ENCODE peak calls at places on chromosome 5, in seven cellular contexts. G, T, N, Z, H, O and P are unnamed samples.
A peak's percentile ranks its signal among the peaks of the same experiment; 100 is the strongest.

GRCh38 chr5:167998148-167998767 is 293.2 kb upstream of the WWC1 start:
- DNase-seq in O (no peak), Z (no peak), T (no peak), G (no peak), H (no peak), N (no peak), P (no peak)

GRCh38 chr5:53161876-53162275 is 52.3 kb upstream of the MOCS2 start:
- DNase-seq in T (peak; percentile 34), G (no peak), O (no peak), H (peak; percentile 28), N (peak; percentile 10), Z (no peak), P (no peak)

GRCh38 chr5:84381501-84382362 is 2.9 kb downstream of the EDIL3 start:
- DNase-seq in T (no peak), H (no peak), N (peak; percentile 25), O (no peak), Z (no peak), G (no peak), P (no peak)

GRCh38 chr5:64183956-64184355 is 18.3 kb downstream of the RNF180 start:
- DNase-seq in O (no peak), Z (no peak), H (no peak), T (no peak), G (no peak), N (no peak), P (no peak)

GRCh38 chr5:395156-395920 is 47.6 kb upstream of the EXOC3 start:
- DNase-seq in H (peak; percentile 76), G (no peak), Z (no peak), O (peak; percentile 28), N (peak; percentile 72), T (no peak), P (peak; percentile 91)

GRCh38 chr5:148840531-148840930 is 14.1 kb downstream of the ADRB2 start:
- DNase-seq in N (no peak), T (no peak), H (no peak), Z (no peak), O (no peak), G (no peak), P (no peak)

GRCh38 chr5:119286516-119287488 is 69.0 kb upstream of the TNFAIP8 start:
- DNase-seq in O (no peak), G (no peak), Z (no peak), N (no peak), T (no peak), H (no peak), P (no peak)

GRCh38 chr5:98292496-98292895 is 481.0 kb upstream of the RGMB start:
- DNase-seq in O (no peak), T (no peak), N (no peak), H (no peak), G (no peak), Z (no peak), P (no peak)

GRCh38 chr5:67013719-67014118 is 182.9 kb downstream of the CD180 start:
- DNase-seq in G (no peak), Z (no peak), T (no peak), H (no peak), N (no peak), O (no peak), P (no peak)

GRCh38 chr5:146188358-146188757 is 5.9 kb upstream of the LARS1 start:
- DNase-seq in G (no peak), N (no peak), O (no peak), Z (no peak), T (no peak), H (no peak), P (no peak)

GRCh38 chr5:69334793-69335268 is 2.2 kb upstream of the CCDC125 start:
- DNase-seq in O (peak; percentile 87), Z (peak; percentile 84), H (peak; percentile 87), T (peak; percentile 19), G (peak; percentile 88), N (peak; percentile 84), P (peak; percentile 38)

GRCh38 chr5:148913985-148914421 is 87.6 kb downstream of the ADRB2 start:
- DNase-seq in N (peak; percentile 78), O (no peak), T (peak; percentile 91), Z (no peak), G (no peak), H (peak; percentile 83), P (no peak)

GRCh38 chr5:81749562-81750307 is 1.2 kb downstream of the SSBP2 start:
- DNase-seq in O (peak; percentile 55), H (no peak), N (peak; percentile 19), T (no peak), G (peak; percentile 51), Z (peak; percentile 46), P (no peak)
- TF ChIP-seq CTCF in O (peak; percentile 20), H (no peak), N (no peak), T (no peak), G (no peak), Z (no peak), P (no peak)

GRCh38 chr5:177370488-177371119 is 12.9 kb downstream of the RGS14 start:
- DNase-seq in H (peak; percentile 96), Z (peak; percentile 76), G (peak; percentile 88), T (no peak), N (peak; percentile 94), O (peak; percentile 99), P (peak; percentile 65)
- TF ChIP-seq CTCF in H (peak; percentile 69), Z (no peak), G (peak; percentile 38), T (peak; percentile 76), N (peak; percentile 55), O (peak; percentile 68), P (peak; percentile 60)

GRCh38 chr5:74889523-74890105 is 23.4 kb upstream of the FAM169A start:
- DNase-seq in Z (no peak), N (no peak), T (no peak), O (no peak), G (no peak), H (no peak), P (no peak)

GRCh38 chr5:74897049-74897448 is 30.9 kb upstream of the FAM169A start:
- DNase-seq in G (no peak), Z (no peak), N (no peak), H (no peak), T (no peak), O (no peak), P (no peak)

GRCh38 chr5:74895906-74896305 is 29.7 kb upstream of the FAM169A start:
- DNase-seq in Z (peak; percentile 80), G (no peak), T (peak; percentile 59), N (peak; percentile 80), O (no peak), H (peak; percentile 85), P (peak; percentile 28)

GRCh38 chr5:74892921-74893320 is 26.7 kb upstream of the FAM169A start:
- DNase-seq in O (no peak), Z (no peak), H (no peak), T (no peak), N (no peak), G (no peak), P (no peak)

DNA sequence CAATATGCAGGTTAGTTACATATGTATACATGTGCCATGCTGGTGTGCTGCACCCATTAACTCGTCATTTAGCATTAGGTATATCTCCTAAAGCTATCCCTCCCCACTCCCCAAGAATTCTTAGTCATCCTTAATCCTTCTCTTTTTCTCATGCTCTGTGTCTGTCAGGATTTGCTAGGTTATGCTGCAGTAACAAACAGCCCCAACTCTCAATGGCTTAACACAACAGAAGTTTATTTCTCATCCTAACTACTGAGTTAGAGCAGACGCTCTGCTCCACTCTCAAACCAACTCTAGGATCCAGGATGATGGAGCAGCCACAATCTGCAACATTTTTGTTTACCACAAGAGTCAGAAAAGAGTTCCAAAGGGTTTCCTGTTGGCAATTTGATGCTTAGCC is 28.2 kb upstream of the FAM169A start:
- DNase-seq in H (no peak), N (no peak), G (no peak), O (no peak), T (no peak), Z (no peak), P (no peak)
- TF ChIP-seq CTCF in H (no peak), N (no peak), G (no peak), O (no peak), T (no peak), Z (no peak), P (no peak)

GRCh38 chr5:127758884-127759283 is 55.7 kb downstream of the CCDC192 start:
- DNase-seq in O (no peak), Z (no peak), N (peak; percentile 49), T (no peak), H (peak; percentile 32), G (no peak), P (no peak)

GRCh38 chr5:127754259-127754658 is 51.1 kb downstream of the CCDC192 start:
- DNase-seq in Z (no peak), O (no peak), H (peak; percentile 54), N (peak; percentile 56), G (no peak), T (peak; percentile 50), P (no peak)

GRCh38 chr5:127754727-127755126 is 51.5 kb downstream of the CCDC192 start:
- DNase-seq in T (no peak), O (no peak), G (no peak), Z (no peak), H (no peak), N (no peak), P (no peak)

GRCh38 chr5:127761869-127762268 is 58.7 kb downstream of the CCDC192 start:
- DNase-seq in H (no peak), T (no peak), N (no peak), Z (no peak), G (no peak), O (no peak), P (no peak)

GRCh38 chr5:127757576-127757975 is 54.4 kb downstream of the CCDC192 start:
- DNase-seq in H (peak; percentile 77), O (no peak), T (no peak), G (peak; percentile 43), Z (peak; percentile 23), N (peak; percentile 87), P (peak; percentile 32)
- TF ChIP-seq CTCF in H (peak; percentile 57), O (peak; percentile 61), T (peak; percentile 29), G (no peak), Z (peak; percentile 54), N (peak; percentile 63), P (peak; percentile 46)

DNA sequence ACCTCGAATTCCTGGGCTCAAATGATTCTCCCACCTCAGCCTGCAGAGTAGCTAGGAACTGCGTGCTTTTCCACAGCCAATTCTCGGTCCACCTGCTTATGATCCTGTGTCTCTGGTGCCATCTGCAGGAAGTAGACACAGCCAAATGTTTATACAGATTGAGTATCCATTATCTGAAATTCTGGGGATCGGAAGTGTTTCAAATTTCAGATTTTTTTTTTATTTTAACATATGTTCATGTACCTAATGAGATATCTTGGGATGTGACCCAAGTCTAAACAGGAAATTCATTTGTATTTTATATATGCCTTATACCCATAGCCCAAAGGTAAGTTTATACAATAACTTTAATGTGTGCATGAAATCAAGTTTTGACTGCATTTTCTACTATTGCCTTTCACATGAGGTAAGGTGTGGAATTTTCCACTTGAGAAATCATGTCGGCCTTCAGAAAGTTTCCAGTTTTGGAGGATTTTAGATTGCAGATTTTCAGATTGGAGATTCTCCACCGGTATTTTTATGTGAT is 89.5 kb downstream of the ESM1 start:
- DNase-seq in Z (no peak), T (no peak), H (peak; percentile 73), G (peak; percentile 21), O (no peak), N (peak; percentile 75), P (no peak)
- TF ChIP-seq CTCF in Z (peak; percentile 47), T (peak; percentile 49), H (peak; percentile 60), G (no peak), O (peak; percentile 57), N (peak; percentile 63), P (peak; percentile 70)